ENCODE peak calls at places on chromosomes 12 and 14, in eight cellular contexts. O, Z, R, V, I, Q, M and W are unnamed samples.

GRCh38 chr12:6849976-6850560 is 1.0 kb downstream of the CDCA3 start:
- DNase-seq in M (no peak), V (no peak), I (no peak), R (no peak), Q (no peak), Z (no peak), O (no peak), W (no peak)

GRCh38 chr12:123278150-123278627 is 6.5 kb upstream of the CDK2AP1 start:
- DNase-seq in I (no peak), V (no peak), Z (no peak), Q (no peak), O (no peak), M (no peak), R (no peak), W (peak; percentile 41)

GRCh38 chr14:95685978-95686922 is at the start of gene TCL1B:
- DNase-seq in Q (peak; percentile 71), I (no peak), O (no peak), R (no peak), M (no peak), V (no peak), Z (no peak), W (no peak)

GRCh38 chr12:113055594-113056380 is 743 bp upstream of the DTX1 start:
- DNase-seq in Q (no peak), Z (no peak), O (no peak), M (no peak), V (no peak), R (no peak), I (no peak), W (no peak)

GRCh38 chr14:26402126-26402525 is 195.7 kb downstream of the NOVA1 start:
- DNase-seq in M (no peak), Q (no peak), V (no peak), Z (no peak), O (no peak), I (no peak), R (no peak), W (no peak)

GRCh38 chr12:38477341-38478090 is 160.9 kb downstream of the ALG10B start:
- DNase-seq in Q (no peak), V (no peak), M (no peak), Z (no peak), R (no peak), I (no peak), O (no peak), W (no peak)

GRCh38 chr12:48193623-48194022 is 9.5 kb downstream of the OR10AD1 start:
- DNase-seq in R (no peak), M (no peak), Z (no peak), V (no peak), O (no peak), I (no peak), Q (no peak), W (no peak)

GRCh38 chr14:20350860-20351259 is 7.4 kb downstream of the PARP2 start:
- DNase-seq in M (no peak), I (no peak), O (no peak), V (no peak), R (no peak), Q (no peak), Z (no peak), W (no peak)

GRCh38 chr12:26833692-26834168 is 736 bp upstream of the ITPR2 start:
- DNase-seq in R (peak; percentile 69), O (no peak), I (no peak), Z (no peak), Q (peak; percentile 88), V (peak; percentile 15), M (peak; percentile 38), W (peak; percentile 86)

GRCh38 chr12:128982134-128982533 is 128.9 kb downstream of the GLT1D1 start:
- DNase-seq in M (no peak), O (no peak), Z (no peak), V (no peak), Q (no peak), I (no peak), R (no peak), W (no peak)

GRCh38 chr14:99481745-99482099 is 513 bp downstream of the CCNK start:
- DNase-seq in Z (no peak), V (peak; percentile 3), I (no peak), Q (peak; percentile 33), O (no peak), R (no peak), M (no peak), W (peak; percentile 49)

GRCh38 chr12:122929812-122930211 is 33.9 kb upstream of the VPS37B start:
- DNase-seq in O (no peak), V (no peak), Q (no peak), M (no peak), I (no peak), R (no peak), Z (no peak), W (no peak)

GRCh38 chr12:112151766-112152541 is 26.6 kb downstream of the TRAFD1 start:
- DNase-seq in I (no peak), O (peak; percentile 47), Z (no peak), R (no peak), V (no peak), M (no peak), Q (no peak), W (no peak)

GRCh38 chr14:45112886-45113772 is 21.2 kb downstream of the FKBP3 start:
- DNase-seq in O (no peak), V (no peak), M (no peak), I (no peak), Z (no peak), R (no peak), Q (no peak), W (no peak)

GRCh38 chr14:98507269-98507668 is 764.7 kb downstream of the BCL11B start:
- DNase-seq in O (no peak), M (no peak), Z (no peak), V (no peak), Q (no peak), R (no peak), I (no peak), W (no peak)

GRCh38 chr12:94074970-94075695 is 73.2 kb upstream of the PLXNC1 start:
- DNase-seq in Z (peak; percentile 63), O (peak; percentile 86), M (peak; percentile 23), Q (peak; percentile 77), I (peak; percentile 71), R (peak; percentile 59), V (peak; percentile 62), W (peak; percentile 67)

DNA sequence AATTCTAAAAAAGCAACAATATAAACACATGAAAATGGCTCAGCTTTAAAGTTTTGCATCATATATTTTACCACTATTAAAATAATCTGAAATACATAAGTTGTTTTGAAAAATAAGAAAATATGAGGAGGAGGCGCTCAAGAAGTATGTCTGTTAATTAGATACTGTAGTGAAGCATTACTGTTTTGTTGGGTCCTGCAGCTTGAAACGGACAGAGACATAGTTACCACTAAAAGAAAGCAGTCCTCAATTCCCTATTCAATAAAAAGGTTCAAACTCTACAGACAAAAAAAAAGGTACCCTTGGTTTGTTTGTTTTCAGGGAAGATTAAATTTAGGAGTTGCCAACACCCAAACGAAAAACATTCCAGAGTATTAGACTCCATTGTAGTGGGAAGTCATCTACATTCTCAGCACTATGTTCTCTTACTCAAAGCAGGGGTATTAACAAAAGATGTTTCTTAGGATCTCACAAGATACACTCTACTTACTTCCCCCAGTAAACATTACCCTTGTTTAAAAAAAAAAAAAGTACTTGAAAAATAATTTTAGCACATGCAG is 3.0 kb downstream of the PAWR start:
- DNase-seq in I (no peak), O (no peak), Z (no peak), M (peak; percentile 23), R (no peak), V (no peak), Q (no peak), W (no peak)
- H3K4me3 ChIP-seq in I (peak overlapping the region; percentile 90), O (no peak overlapping the region), Z (no peak overlapping the region), M (peak overlapping the region; percentile 88), R (peak overlapping the region; percentile 10), V (peak overlapping the region; percentile 96), Q (peak overlapping the region; percentile 65), W (no peak overlapping the region)

GRCh38 chr12:121239335-121239678 is 29.4 kb downstream of the P2RX4 start:
- DNase-seq in M (no peak), R (no peak), V (no peak), Q (no peak), Z (no peak), I (no peak), O (no peak), W (peak; percentile 94)
- H3K4me3 ChIP-seq in M (no peak overlapping the region), R (no peak overlapping the region), V (no peak overlapping the region), Q (no peak overlapping the region), Z (no peak overlapping the region), I (no peak overlapping the region), O (no peak overlapping the region), W (peak overlapping the region; percentile 45)

GRCh38 chr12:12715128-12715458 is 2.1 kb upstream of the CDKN1B start:
- DNase-seq in Z (no peak), O (no peak), R (no peak), M (no peak), Q (no peak), V (no peak), I (no peak), W (no peak)
- H3K4me3 ChIP-seq in Z (no peak overlapping the region), O (no peak overlapping the region), R (no peak overlapping the region), M (peak overlapping the region; percentile 94), Q (peak overlapping the region; percentile 98), V (no peak overlapping the region), I (no peak overlapping the region), W (peak overlapping the region; percentile 96)

GRCh38 chr12:14394317-14395058 is 29.0 kb downstream of the ATF7IP start:
- DNase-seq in Z (no peak), I (peak; percentile 51), M (peak; percentile 63), V (peak; percentile 16), Q (peak; percentile 79), O (no peak), R (no peak), W (peak; percentile 78)

GRCh38 chr12:14396071-14396470 is 30.6 kb downstream of the ATF7IP start:
- DNase-seq in V (no peak), Q (no peak), R (no peak), M (no peak), Z (no peak), I (no peak), O (no peak), W (peak; percentile 24)

GRCh38 chr12:14393736-14394135 is 28.3 kb downstream of the ATF7IP start:
- DNase-seq in V (no peak), Q (no peak), O (no peak), R (no peak), I (no peak), Z (no peak), M (no peak), W (no peak)

GRCh38 chr12:14390885-14391530 is 25.5 kb downstream of the ATF7IP start:
- DNase-seq in Z (no peak), R (no peak), I (no peak), O (no peak), Q (no peak), M (no peak), V (no peak), W (no peak)

DNA sequence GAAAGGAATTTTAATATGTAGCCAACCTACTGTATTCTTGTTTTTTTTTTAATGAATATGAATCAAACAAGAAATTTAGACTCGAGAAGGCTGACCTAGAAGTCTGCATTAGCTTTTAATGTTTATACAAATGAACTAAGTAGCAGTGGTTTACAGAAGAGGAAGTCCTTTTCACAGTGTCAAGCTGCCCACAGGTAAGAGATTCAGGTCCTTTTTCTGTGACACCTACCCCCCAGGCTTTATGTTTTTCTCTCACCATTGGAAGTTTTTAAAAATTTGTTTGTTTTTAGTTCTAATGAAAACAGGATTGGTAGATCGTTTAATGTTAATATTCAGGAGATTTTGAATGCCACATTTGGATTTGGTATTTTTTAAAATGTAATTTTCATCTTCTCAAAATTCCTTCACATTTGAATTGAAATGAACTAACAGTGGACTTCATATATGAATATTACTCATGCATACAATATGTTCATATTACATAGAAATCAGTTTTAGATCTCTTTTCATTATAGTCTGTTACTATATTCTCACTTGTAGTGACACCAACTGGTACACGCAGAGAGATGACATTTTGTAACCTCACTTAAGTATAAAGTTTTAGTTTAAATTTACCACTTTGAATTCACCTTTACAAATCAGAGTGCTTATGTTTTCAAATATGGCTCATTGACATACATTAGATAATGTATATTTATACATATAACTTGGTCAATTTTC is 29.7 kb downstream of the ATF7IP start:
- DNase-seq in I (no peak), O (no peak), M (no peak), Z (no peak), R (no peak), Q (no peak), V (no peak), W (peak; percentile 30)
- H3K4me3 ChIP-seq in I (no peak overlapping the region), O (no peak overlapping the region), M (no peak overlapping the region), Z (no peak overlapping the region), R (no peak overlapping the region), Q (no peak overlapping the region), V (no peak overlapping the region), W (no peak overlapping the region)